ENCODE peak calls at places on chromosomes 11 and 22, in four cellular contexts. J is neural progenitor cell, X is fibroblast of pulmonary artery, M is IMR-90. N is an unnamed sample.

GRCh38 chr22:31345331-31346254 is 553 bp downstream of the PATZ1 start:
- DNase-seq in J (peak), M (peak), X (peak), N (peak)

GRCh38 chr22:23357028-23357427 is 176.7 kb downstream of the BCR start:
- DNase-seq in M (no peak), X (no peak), J (no peak), N (no peak)

GRCh38 chr11:110182886-110183285 is 89.7 kb downstream of the ZC3H12C start:
- DNase-seq in M (peak), J (no peak), X (peak), N (peak)

GRCh38 chr11:34323601-34324000 is 34.2 kb downstream of the ABTB2 start:
- DNase-seq in X (no peak), M (no peak), J (no peak), N (peak)

GRCh38 chr11:43825217-43825816 is 55.3 kb upstream of the ALKBH3 start:
- DNase-seq in X (peak), J (peak), M (peak), N (peak)

GRCh38 chr11:2914475-2915195 is 14.6 kb downstream of the PHLDA2 start:
- DNase-seq in X (no peak), M (no peak), J (no peak), N (no peak)

GRCh38 chr11:82732348-82732733 is 1.3 kb downstream of the FAM181B start:
- DNase-seq in J (peak), M (no peak), X (no peak), N (no peak)

GRCh38 chr11:35420371-35420770 is 1.0 kb upstream of the SLC1A2 start:
- DNase-seq in M (no peak), X (no peak), J (peak), N (no peak)

GRCh38 chr11:93655581-93656255 is 5.8 kb upstream of the CEP295 start:
- DNase-seq in X (no peak), J (no peak), M (no peak), N (no peak)

GRCh38 chr11:68584097-68584496 is 100.2 kb upstream of the GAL start:
- DNase-seq in M (peak), X (peak), J (peak), N (peak)

GRCh38 chr11:72240461-72241289 is 3.3 kb downstream of the PHOX2A start:
- DNase-seq in J (peak), M (no peak), X (no peak), N (no peak)

GRCh38 chr11:134533511-134533910 is 121.5 kb upstream of the B3GAT1 start:
- DNase-seq in X (no peak), J (no peak), M (no peak), N (no peak)

GRCh38 chr11:82855616-82856015 is 44.6 kb downstream of the PRCP start:
- DNase-seq in J (no peak), X (no peak), M (no peak), N (peak)

GRCh38 chr11:120517390-120518315 is 6.1 kb downstream of the GRIK4 start:
- DNase-seq in J (no peak), M (peak), X (peak), N (no peak)

GRCh38 chr11:291281-292210 is 2.6 kb downstream of the PGGHG start:
- DNase-seq in X (no peak), J (no peak), M (no peak), N (no peak)

GRCh38 chr11:60710482-60710881 is 11.1 kb downstream of the MS4A8 start:
- DNase-seq in X (no peak), J (peak), M (no peak), N (no peak)

GRCh38 chr11:16815047-16815767 is 76.8 kb downstream of the C11orf58 start:
- DNase-seq in M (peak), J (no peak), X (peak), N (peak)

GRCh38 chr11:30424336-30424735 is 101.4 kb downstream of the ARL14EP start:
- DNase-seq in X (no peak), M (no peak), J (no peak), N (no peak)

GRCh38 chr11:115391598-115391997 is 112.6 kb downstream of the CADM1 start:
- DNase-seq in J (peak), X (no peak), M (peak), N (no peak)

GRCh38 chr22:42313804-42314581 is 43.5 kb upstream of the TCF20 start:
- DNase-seq in X (peak), J (peak), M (peak), N (no peak)

GRCh38 chr11:116986521-116987105 is 111.6 kb downstream of the SIK3 start:
- DNase-seq in J (no peak), X (peak), M (peak), N (peak)

GRCh38 chr11:57983211-57983610 is 40.5 kb upstream of the OR9Q1 start:
- DNase-seq in M (no peak), X (no peak), J (no peak), N (no peak)

GRCh38 chr11:121394785-121395184 is 57.3 kb upstream of the SORL1 start:
- DNase-seq in X (no peak), M (no peak), J (no peak), N (no peak)

GRCh38 chr11:118885319-118885718 is 1.6 kb downstream of the CXCR5 start:
- DNase-seq in X (no peak), M (no peak), J (no peak), N (no peak)

GRCh38 chr11:129324533-129325175 is 51.0 kb upstream of the BARX2 start:
- DNase-seq in X (no peak), J (no peak), M (no peak), N (peak)

GRCh38 chr11:109892321-109892794 is 200.8 kb upstream of the ZC3H12C start:
- DNase-seq in J (no peak), X (no peak), M (no peak), N (no peak)

GRCh38 chr22:34105461-34106062 is 185.3 kb upstream of the LARGE1 start:
- DNase-seq in J (peak), X (no peak), M (no peak), N (no peak)

GRCh38 chr22:50294319-50294656 is 13.2 kb downstream of the PLXNB2 start:
- DNase-seq in M (no peak), J (no peak), X (no peak), N (no peak)

GRCh38 chr22:50292643-50293440 is 14.6 kb downstream of the PLXNB2 start:
- DNase-seq in J (no peak), M (no peak), X (no peak), N (no peak)

GRCh38 chr22:50296658-50297490 is 10.6 kb downstream of the PLXNB2 start:
- DNase-seq in X (no peak), M (no peak), J (no peak), N (no peak)

GRCh38 chr22:50289942-50290630 is 17.4 kb downstream of the PLXNB2 start:
- DNase-seq in X (no peak), M (no peak), J (no peak), N (no peak)

GRCh38 chr22:50293441-50294318 is 13.8 kb downstream of the PLXNB2 start:
- DNase-seq in J (peak), X (peak), M (peak), N (peak)
- H3K4me3 ChIP-seq in J (peak), X (peak), M (peak), N (peak)

GRCh38 chr11:131464024-131464423 is 93.6 kb downstream of the NTM start:
- DNase-seq in J (no peak), M (no peak), X (no peak), N (no peak)

GRCh38 chr11:131463609-131464008 is 93.2 kb downstream of the NTM start:
- DNase-seq in J (no peak), X (no peak), M (no peak), N (no peak)

GRCh38 chr11:131464481-131464880 is 94.1 kb downstream of the NTM start:
- DNase-seq in M (no peak), J (no peak), X (no peak), N (no peak)

GRCh38 chr11:131462622-131463021 is 92.2 kb downstream of the NTM start:
- DNase-seq in X (no peak), M (no peak), J (no peak), N (no peak)

DNA sequence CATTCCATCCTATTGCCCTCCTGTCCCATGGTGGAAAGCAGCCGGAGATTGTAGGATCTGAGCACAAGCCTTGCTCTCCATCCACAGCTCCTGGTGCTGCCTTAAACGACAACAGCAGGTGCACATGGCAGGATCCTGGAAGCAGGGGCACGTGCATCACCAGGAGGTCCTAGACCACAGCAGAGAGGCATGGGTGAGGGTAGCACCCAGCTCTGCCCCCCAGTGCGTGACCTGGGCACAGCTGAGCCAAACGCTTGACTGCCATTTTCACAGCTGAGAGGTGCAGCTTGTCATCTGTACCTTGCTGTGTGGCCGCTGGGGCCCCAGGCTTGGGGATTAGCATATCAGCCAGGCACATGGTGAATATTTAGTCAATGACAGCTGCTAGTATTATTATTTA is 92.7 kb downstream of the NTM start:
- DNase-seq in J (no peak), M (no peak), X (no peak), N (no peak)
- H3K4me3 ChIP-seq in J (no peak), M (no peak), X (no peak), N (no peak)

GRCh38 chr11:15034687-15035267 is 38.6 kb upstream of the CALCB start:
- DNase-seq in X (no peak), M (no peak), J (no peak), N (no peak)
- H3K4me3 ChIP-seq in X (no peak), M (no peak), J (no peak), N (no peak)

GRCh38 chr22:38266120-38266519 is 6.7 kb downstream of the TMEM184B start:
- DNase-seq in J (no peak), M (peak), X (no peak), N (no peak)

GRCh38 chr22:38264322-38264843 is 8.4 kb downstream of the TMEM184B start:
- DNase-seq in X (no peak), M (no peak), J (no peak), N (peak)

GRCh38 chr22:38270091-38270972 is 2.5 kb downstream of the TMEM184B start:
- DNase-seq in J (no peak), X (no peak), M (peak), N (no peak)

GRCh38 chr22:38269466-38269865 is 3.3 kb downstream of the TMEM184B start:
- DNase-seq in M (no peak), J (no peak), X (no peak), N (no peak)

DNA sequence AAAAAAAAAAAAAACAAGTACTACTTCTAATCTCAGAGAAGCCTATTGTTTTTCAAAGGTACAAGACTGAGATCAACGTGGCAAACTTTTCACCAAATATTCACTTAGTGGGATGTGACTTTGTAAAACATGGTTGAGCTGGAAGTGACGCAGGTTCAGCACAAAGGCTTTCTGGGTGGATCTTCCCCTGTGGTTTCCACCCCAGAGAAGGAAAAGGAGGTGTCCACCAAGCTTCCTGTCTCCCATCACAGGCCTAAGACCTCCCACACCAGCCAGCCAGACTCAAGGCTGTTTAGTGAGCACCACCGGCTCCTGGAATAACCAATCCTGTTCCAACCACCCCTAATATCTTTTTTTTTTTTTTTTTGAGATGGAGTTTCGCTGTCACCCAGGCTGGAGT is 5.7 kb downstream of the TMEM184B start:
- DNase-seq in X (peak), M (peak), J (no peak), N (no peak)
- H3K4me3 ChIP-seq in X (no peak), M (no peak), J (no peak), N (no peak)

GRCh38 chr22:38080468-38080846 is 3.5 kb downstream of the SLC16A8 start:
- DNase-seq in X (no peak), J (no peak), M (no peak), N (no peak)
- H3K4me3 ChIP-seq in X (no peak), J (no peak), M (no peak), N (no peak)

DNA sequence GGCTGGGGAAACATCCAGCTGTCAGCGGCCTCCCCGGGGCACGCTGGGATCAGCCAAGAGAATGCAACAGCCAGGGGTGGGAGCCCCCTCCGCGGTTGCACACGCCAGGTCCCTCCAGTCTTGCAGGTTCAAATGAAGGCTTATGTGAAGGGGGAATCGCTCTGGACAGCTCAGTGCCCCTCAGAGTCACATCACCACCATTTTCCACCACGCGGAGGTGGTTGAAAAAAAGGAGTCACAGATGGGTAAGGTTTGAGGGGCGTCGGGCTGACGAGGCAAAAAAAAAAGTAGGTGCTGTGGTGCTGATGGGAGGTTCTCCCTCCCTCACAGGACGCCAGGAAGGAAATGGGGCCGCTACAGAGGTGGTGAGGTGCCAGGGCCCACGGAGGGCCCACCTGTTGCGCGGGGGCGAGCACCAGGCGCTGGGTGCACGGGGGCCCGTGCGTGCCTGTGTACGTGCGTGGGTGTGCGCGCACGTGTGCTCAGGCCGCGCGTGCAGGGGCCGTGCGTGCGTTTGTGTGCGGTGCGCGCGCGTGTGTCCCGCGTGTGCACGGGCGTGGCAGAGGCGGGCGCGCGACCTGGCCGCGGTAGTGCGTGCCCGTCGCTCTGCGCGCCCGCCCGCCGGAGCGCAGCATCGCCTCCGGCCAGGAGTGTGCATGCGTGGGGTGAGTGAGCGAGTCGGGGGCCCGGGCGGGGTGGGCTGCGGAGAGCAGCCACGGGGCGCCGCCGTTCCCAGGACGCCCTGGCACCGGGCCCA is 3.0 kb downstream of the PDGFB start:
- DNase-seq in J (no peak), X (no peak), M (no peak), N (no peak)
- H3K4me3 ChIP-seq in J (peak), X (peak), M (no peak), N (no peak)

GRCh38 chr22:46958191-46958590 is 195.7 kb downstream of the TBC1D22A start:
- DNase-seq in J (no peak), M (no peak), X (no peak), N (no peak)

GRCh38 chr22:46957521-46957920 is 195.1 kb downstream of the TBC1D22A start:
- DNase-seq in M (no peak), X (no peak), J (no peak), N (no peak)

GRCh38 chr22:46961591-46962290 is 199.3 kb downstream of the TBC1D22A start:
- DNase-seq in J (no peak), M (no peak), X (no peak), N (no peak)

GRCh38 chr22:46958649-46959048 is 196.2 kb downstream of the TBC1D22A start:
- DNase-seq in M (no peak), X (no peak), J (peak), N (no peak)

DNA sequence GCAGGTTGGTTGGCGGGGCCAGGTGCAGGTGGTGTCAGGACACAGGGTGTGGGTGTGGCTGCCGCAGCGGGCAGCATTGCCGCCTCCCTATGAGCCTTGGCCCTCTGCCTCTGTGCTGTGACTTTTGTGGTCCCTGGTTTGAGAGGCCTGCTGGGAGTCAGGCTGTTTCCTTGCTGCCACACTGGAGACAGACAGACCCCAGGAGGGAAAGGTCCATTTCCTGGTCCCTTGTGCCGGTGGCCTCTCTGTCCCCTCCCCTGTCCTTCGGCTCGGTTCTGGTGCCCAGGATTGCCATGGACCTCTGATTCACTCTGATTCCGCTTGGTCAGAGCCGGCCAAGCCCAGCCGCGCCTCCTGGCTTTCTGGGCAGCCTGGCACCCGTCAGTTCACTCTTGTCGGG is 196.9 kb downstream of the TBC1D22A start:
- DNase-seq in M (no peak), X (no peak), J (no peak), N (no peak)
- H3K4me3 ChIP-seq in M (no peak), X (no peak), J (no peak), N (no peak)